ENCODE peak calls at places on chromosomes 16 and 17, in four cellular contexts. V, W, I and Z are unnamed samples.

GRCh38 chr17:80009391-80010282 is 26.0 kb downstream of the TBC1D16 start:
- DNase-seq in V (no peak), W (no peak), I (peak), Z (no peak)

GRCh38 chr16:50467943-50468748 is 80.0 kb upstream of the NKD1 start:
- DNase-seq in V (no peak), W (no peak), I (no peak), Z (peak)

GRCh38 chr16:85754403-85754802 is 3.5 kb upstream of the C16orf74 start:
- DNase-seq in V (no peak), W (no peak), I (no peak), Z (no peak)

GRCh38 chr17:45123930-45124796 is 8.2 kb downstream of the PLCD3 start:
- DNase-seq in V (peak), W (peak), I (no peak), Z (no peak)

GRCh38 chr16:74447578-74447977 is 26.3 kb upstream of the CLEC18B start:
- DNase-seq in V (no peak), W (no peak), I (no peak), Z (no peak)

GRCh38 chr17:57410169-57410568 is 153.8 kb downstream of the MSI2 start:
- DNase-seq in V (no peak), W (no peak), I (no peak), Z (no peak)

GRCh38 chr17:42782402-42783061 is 2.1 kb downstream of the WNK4 start:
- DNase-seq in V (no peak), W (no peak), I (no peak), Z (no peak)

GRCh38 chr17:8628609-8629169 is 1.8 kb downstream of the MYH10 start:
- DNase-seq in V (no peak), W (no peak), I (no peak), Z (no peak)

GRCh38 chr17:40327244-40327666 is 18.3 kb downstream of the RARA start:
- DNase-seq in V (no peak), W (no peak), I (peak), Z (no peak)

GRCh38 chr16:55508271-55508921 is 476 bp upstream of the LPCAT2 start:
- DNase-seq in V (no peak), W (no peak), I (no peak), Z (no peak)

GRCh38 chr16:55506083-55506482 is 2.8 kb upstream of the LPCAT2 start:
- DNase-seq in V (no peak), W (peak), I (no peak), Z (no peak)

GRCh38 chr16:55505333-55506015 is 3.4 kb upstream of the LPCAT2 start:
- DNase-seq in V (no peak), W (no peak), I (no peak), Z (no peak)

GRCh38 chr16:55508941-55509920 is at the start of gene LPCAT2:
- DNase-seq in V (peak), W (peak), I (peak), Z (peak)

GRCh38 chr16:55506708-55507107 is 2.2 kb upstream of the LPCAT2 start:
- DNase-seq in V (no peak), W (no peak), I (no peak), Z (no peak)
- TF ChIP-seq CTCF in V (no peak), W (no peak), I (no peak), Z (no peak)

DNA sequence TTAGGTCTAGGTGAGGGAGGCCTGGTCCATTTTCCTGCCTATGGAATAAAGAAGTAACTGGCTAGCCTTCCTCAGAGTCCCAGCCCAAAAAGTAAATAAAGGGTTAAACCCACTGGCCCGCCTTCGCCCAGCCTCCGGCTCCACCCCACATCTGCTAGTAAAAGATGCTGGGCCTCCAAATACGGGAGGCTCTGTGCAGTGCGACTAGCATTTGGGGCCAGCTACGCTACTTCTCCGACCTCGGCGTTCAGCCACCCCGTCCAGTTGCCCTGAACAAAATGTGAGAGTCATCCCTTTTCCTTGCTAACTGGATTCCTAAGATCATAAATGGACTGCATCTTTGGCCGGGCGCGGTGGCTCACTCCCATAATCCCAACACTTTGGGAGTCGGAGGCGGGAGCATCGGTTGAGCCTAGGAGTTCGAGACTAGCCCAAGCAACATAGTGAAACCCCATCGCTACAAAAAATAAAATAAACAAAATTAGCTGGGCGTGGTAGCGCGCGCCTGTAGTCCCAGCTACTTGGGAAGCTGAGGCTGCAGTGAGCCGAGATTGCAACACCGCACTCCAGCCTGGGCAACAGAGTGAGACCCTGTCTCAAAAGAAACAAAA is 880 bp upstream of the MPP2 start:
- DNase-seq in V (peak), W (peak), I (no peak), Z (no peak)
- H3K4me3 ChIP-seq in V (no peak), W (peak), I (no peak), Z (peak)

GRCh38 chr16:2839650-2840450 is 9.7 kb downstream of the ZG16B start:
- DNase-seq in V (no peak), W (no peak), I (no peak), Z (peak)

GRCh38 chr16:2843526-2843925 is 13.4 kb downstream of the ZG16B start:
- DNase-seq in V (no peak), W (no peak), I (no peak), Z (no peak)

GRCh38 chr16:2840914-2841313 is 10.8 kb downstream of the ZG16B start:
- DNase-seq in V (no peak), W (no peak), I (no peak), Z (peak)

GRCh38 chr16:2841606-2842339 is 11.7 kb downstream of the ZG16B start:
- DNase-seq in V (no peak), W (no peak), I (no peak), Z (peak)

GRCh38 chr16:2842340-2843000 is 12.4 kb downstream of the ZG16B start:
- DNase-seq in V (no peak), W (peak), I (peak), Z (peak)
- TF ChIP-seq CTCF in V (peak), W (peak), I (peak), Z (peak)

GRCh38 chr17:1649116-1649843 is 386 bp downstream of the RILP start:
- DNase-seq in V (peak), W (peak), I (peak), Z (peak)

GRCh38 chr17:1647802-1648581 is 1.7 kb downstream of the RILP start:
- DNase-seq in V (peak), W (no peak), I (no peak), Z (peak)

GRCh38 chr17:1650731-1651558 is 1.3 kb upstream of the RILP start:
- DNase-seq in V (no peak), W (peak), I (peak), Z (no peak)

GRCh38 chr17:1649844-1650409 is at the start of gene RILP:
- DNase-seq in V (peak), W (peak), I (peak), Z (peak)

GRCh38 chr17:1648582-1649115 is 1.0 kb downstream of the RILP start:
- DNase-seq in V (peak), W (peak), I (peak), Z (peak)
- H3K4me3 ChIP-seq in V (peak), W (peak), I (peak), Z (peak)